ENCODE peak calls at places on chromosomes 2 and 18, in eight cellular contexts. W, F, N, S, G, R, J and I are unnamed samples.

GRCh38 chr2:38602136-38602731 is 494 bp downstream of the HNRNPLL start:
- DNase-seq in N (peak; percentile 53), S (peak; percentile 69), R (peak; percentile 46), F (peak; percentile 67), J (no peak), G (peak; percentile 50), W (no peak), I (peak; percentile 57)

GRCh38 chr2:159108178-159108893 is 139.9 kb downstream of the TANC1 start:
- DNase-seq in W (no peak), J (no peak), N (no peak), S (no peak), G (no peak), R (no peak), F (no peak), I (no peak)

GRCh38 chr2:144014108-144014507 is 505.8 kb downstream of the ZEB2 start:
- DNase-seq in J (no peak), N (no peak), F (no peak), W (no peak), S (no peak), R (no peak), G (no peak), I (no peak)

GRCh38 chr2:175151791-175152190 is 16.2 kb downstream of the ATF2 start:
- DNase-seq in W (no peak), S (no peak), F (no peak), N (no peak), J (no peak), G (no peak), R (no peak), I (no peak)

GRCh38 chr18:3246636-3247242 is 862 bp upstream of the MYL12A start:
- DNase-seq in S (peak; percentile 73), W (no peak), F (no peak), J (no peak), G (peak; percentile 60), N (no peak), R (peak; percentile 16), I (peak; percentile 25)

GRCh38 chr2:241020201-241020600 is 21.8 kb downstream of the SNED1 start:
- DNase-seq in R (no peak), S (no peak), N (no peak), G (no peak), W (no peak), J (no peak), F (no peak), I (no peak)

GRCh38 chr2:38462121-38462634 is 85.1 kb upstream of the ATL2 start:
- DNase-seq in F (no peak), S (no peak), W (no peak), J (no peak), G (peak; percentile 72), N (no peak), R (peak; percentile 59), I (no peak)

GRCh38 chr18:22523481-22523880 is 105.8 kb upstream of the CTAGE1 start:
- DNase-seq in N (no peak), R (no peak), F (no peak), W (no peak), J (no peak), S (no peak), G (no peak), I (no peak)

GRCh38 chr18:54822872-54823845 is 5.1 kb upstream of the RAB27B start:
- DNase-seq in S (no peak), R (no peak), W (no peak), J (no peak), F (no peak), N (no peak), G (no peak), I (no peak)

GRCh38 chr2:59528525-59528924 is 1024.9 kb downstream of the BCL11A start:
- DNase-seq in W (no peak), G (no peak), S (no peak), F (no peak), R (no peak), J (no peak), N (peak; percentile 0), I (no peak)

GRCh38 chr2:205435970-205436369 is 246.3 kb upstream of the NRP2 start:
- DNase-seq in J (no peak), W (no peak), R (no peak), F (no peak), G (no peak), S (no peak), N (no peak), I (no peak)

GRCh38 chr2:24932715-24933114 is 12.7 kb upstream of the ADCY3 start:
- DNase-seq in W (no peak), G (no peak), R (no peak), S (no peak), J (no peak), N (no peak), F (no peak), I (no peak)

GRCh38 chr2:29834036-29834540 is 87.3 kb downstream of the ALK start:
- DNase-seq in S (no peak), R (no peak), W (no peak), G (no peak), J (no peak), N (no peak), F (no peak), I (no peak)

GRCh38 chr2:215711484-215712034 is 275.7 kb upstream of the FN1 start:
- DNase-seq in R (no peak), S (no peak), F (no peak), G (no peak), N (no peak), J (no peak), W (no peak), I (peak; percentile 11)